ENCODE peak calls at places on chromosomes 11 and 22, in nine cellular contexts. T is RWPE1; O is stimulated activated CD4-positive, alpha-beta T cell treated with anti-CD3 and anti-CD28 coated beads, Interleukin-1b, Interleukin-23, amount 100 ng/mL, for 24 hours; N is IMR-90; C is activated CD8-positive, alpha-beta memory T cell treated with anti-CD3 and anti-CD28 coated beads for 48 hours; Z is stimulated activated CD8-positive, alpha-beta memory T cell treated with anti-CD3 and anti-CD28 coated beads, Interleukin-7, amount 100 ng/mL, for 48 hours; Q is M059J; W is brain microvascular endothelial cell; X is activated CD4-positive, alpha-beta T cell treated with anti-CD3 and anti-CD28 coated beads, Interleukin-2, amount 10 ng/mL, durations not matched to agents 7 days and 5 days. D is an unnamed sample.

GRCh38 chr11:399731-400211 is 5.8 kb downstream of the PKP3 start:
- DNase-seq in W (no peak), N (no peak), Z (no peak), O (no peak), Q (no peak), T (no peak), C (no peak), X (no peak), D (peak)

GRCh38 chr22:25403752-25404471 is 160.6 kb upstream of the GRK3 start:
- DNase-seq in O (no peak), W (no peak), T (peak), X (no peak), Q (peak), C (no peak), Z (no peak), N (peak), D (no peak)

GRCh38 chr11:83087035-83087434 is 15.3 kb upstream of the RAB30 start:
- DNase-seq in Z (no peak), Q (peak), C (no peak), W (no peak), T (peak), O (no peak), N (no peak), X (no peak), D (no peak)

GRCh38 chr11:128318856-128319474 is 268.4 kb downstream of the ETS1 start:
- DNase-seq in Q (peak), W (peak), X (peak), N (peak), T (no peak), C (peak), O (no peak), Z (peak), D (no peak)

GRCh38 chr22:50403701-50404101 is 60.6 kb downstream of the PPP6R2 start:
- DNase-seq in Z (no peak), N (no peak), T (no peak), X (no peak), W (no peak), Q (no peak), O (no peak), C (no peak), D (peak)

GRCh38 chr11:82698576-82699352 is 34.9 kb downstream of the FAM181B start:
- DNase-seq in W (no peak), O (no peak), Z (no peak), Q (no peak), X (no peak), N (no peak), T (no peak), C (no peak), D (no peak)

GRCh38 chr11:12281571-12282478 is 95.5 kb upstream of the PARVA start:
- DNase-seq in T (peak), O (peak), X (peak), Q (peak), N (peak), C (peak), Z (peak), W (peak), D (peak)

GRCh38 chr11:35856756-35857155 is 87.1 kb upstream of the LDLRAD3 start:
- DNase-seq in C (no peak), X (no peak), Z (no peak), T (no peak), O (no peak), W (no peak), Q (no peak), N (no peak), D (no peak)

GRCh38 chr11:12330491-12331231 is 46.7 kb upstream of the PARVA start:
- DNase-seq in X (no peak), N (peak), O (no peak), W (peak), Z (no peak), C (no peak), T (no peak), Q (no peak), D (no peak)

GRCh38 chr11:4118107-4118506 is 23.5 kb downstream of the RRM1 start:
- DNase-seq in O (no peak), T (no peak), N (peak), C (no peak), X (no peak), W (peak), Z (no peak), Q (no peak), D (no peak)

GRCh38 chr22:44195189-44195871 is 14.6 kb downstream of the PARVG start:
- DNase-seq in O (no peak), W (no peak), T (no peak), Q (no peak), C (no peak), N (no peak), Z (no peak), X (no peak), D (no peak)

GRCh38 chr22:32079110-32080089 is 36.3 kb downstream of the SLC5A1 start:
- DNase-seq in C (no peak), O (no peak), Z (no peak), N (peak), Q (peak), W (peak), X (no peak), T (peak), D (no peak)

GRCh38 chr11:37409124-37409523 is 811.1 kb upstream of the RAG2 start:
- DNase-seq in O (no peak), C (no peak), T (peak), N (no peak), Q (peak), Z (no peak), X (no peak), W (no peak), D (no peak)

GRCh38 chr11:69295995-69296889 is 2.3 kb downstream of the MYEOV start:
- DNase-seq in Z (no peak), N (peak), X (no peak), Q (peak), O (no peak), T (peak), C (no peak), W (peak), D (peak)

GRCh38 chr11:116553482-116553881 is 219.3 kb downstream of the BUD13 start:
- DNase-seq in X (no peak), T (no peak), C (no peak), Q (no peak), N (no peak), W (no peak), Z (no peak), O (no peak), D (no peak)